ENCODE peak calls at places on chromosomes 4 and X, in six cellular contexts. One of them, this sample, is unnamed.

GRCh38 chrX:10022580-10023245 is 55.6 kb downstream of the CLDN34 start:
- DNase-seq in activated CD4-positive, CD25-positive, alpha-beta regulatory T cell treated with anti-CD3 and anti-CD28 coated beads, Interleukin-2, amount 50 U/mL, for 72 hours: no peak
- DNase-seq in CD4-positive, alpha-beta memory T cell: no peak
- DNase-seq in heart right ventricle: peak
- DNase-seq in choroid plexus epithelial cell: peak
- DNase-seq in thoracic aorta: no peak
- DNase-seq in this sample: peak

GRCh38 chr4:142181021-142181420 is 544.6 kb downstream of the IL15 start:
- DNase-seq in activated CD4-positive, CD25-positive, alpha-beta regulatory T cell treated with anti-CD3 and anti-CD28 coated beads, Interleukin-2, amount 50 U/mL, for 72 hours: no peak
- DNase-seq in CD4-positive, alpha-beta memory T cell: no peak
- DNase-seq in heart right ventricle: no peak
- DNase-seq in choroid plexus epithelial cell: no peak
- DNase-seq in thoracic aorta: no peak
- DNase-seq in this sample: no peak

GRCh38 chr4:107893171-107894137 is 37.9 kb upstream of the CYP2U1 start:
- DNase-seq in activated CD4-positive, CD25-positive, alpha-beta regulatory T cell treated with anti-CD3 and anti-CD28 coated beads, Interleukin-2, amount 50 U/mL, for 72 hours: no peak
- DNase-seq in CD4-positive, alpha-beta memory T cell: no peak
- DNase-seq in heart right ventricle: no peak
- DNase-seq in choroid plexus epithelial cell: peak
- DNase-seq in thoracic aorta: no peak
- DNase-seq in this sample: no peak

GRCh38 chr4:101695176-101695575 is 95.4 kb upstream of the BANK1 start:
- DNase-seq in activated CD4-positive, CD25-positive, alpha-beta regulatory T cell treated with anti-CD3 and anti-CD28 coated beads, Interleukin-2, amount 50 U/mL, for 72 hours: no peak
- DNase-seq in CD4-positive, alpha-beta memory T cell: no peak
- DNase-seq in heart right ventricle: no peak
- DNase-seq in choroid plexus epithelial cell: no peak
- DNase-seq in thoracic aorta: no peak
- DNase-seq in this sample: no peak

GRCh38 chr4:79653871-79654270 is 245.8 kb upstream of the GK2 start:
- DNase-seq in activated CD4-positive, CD25-positive, alpha-beta regulatory T cell treated with anti-CD3 and anti-CD28 coated beads, Interleukin-2, amount 50 U/mL, for 72 hours: no peak
- DNase-seq in CD4-positive, alpha-beta memory T cell: no peak
- DNase-seq in heart right ventricle: no peak
- DNase-seq in choroid plexus epithelial cell: peak
- DNase-seq in thoracic aorta: no peak
- DNase-seq in this sample: no peak

GRCh38 chr4:148170408-148171385 is 271.5 kb downstream of the NR3C2 start:
- DNase-seq in activated CD4-positive, CD25-positive, alpha-beta regulatory T cell treated with anti-CD3 and anti-CD28 coated beads, Interleukin-2, amount 50 U/mL, for 72 hours: no peak
- DNase-seq in CD4-positive, alpha-beta memory T cell: no peak
- DNase-seq in heart right ventricle: no peak
- DNase-seq in choroid plexus epithelial cell: no peak
- DNase-seq in thoracic aorta: no peak
- DNase-seq in this sample: no peak

GRCh38 chr4:7767966-7768365 is 171.7 kb downstream of the AFAP1 start:
- DNase-seq in activated CD4-positive, CD25-positive, alpha-beta regulatory T cell treated with anti-CD3 and anti-CD28 coated beads, Interleukin-2, amount 50 U/mL, for 72 hours: no peak
- DNase-seq in CD4-positive, alpha-beta memory T cell: no peak
- DNase-seq in heart right ventricle: no peak
- DNase-seq in choroid plexus epithelial cell: no peak
- DNase-seq in thoracic aorta: no peak
- DNase-seq in this sample: no peak

GRCh38 chr4:122796801-122797404 is 29.7 kb upstream of the FGF2 start:
- DNase-seq in activated CD4-positive, CD25-positive, alpha-beta regulatory T cell treated with anti-CD3 and anti-CD28 coated beads, Interleukin-2, amount 50 U/mL, for 72 hours: no peak
- DNase-seq in CD4-positive, alpha-beta memory T cell: no peak
- DNase-seq in heart right ventricle: no peak
- DNase-seq in choroid plexus epithelial cell: no peak
- DNase-seq in thoracic aorta: no peak
- DNase-seq in this sample: no peak

GRCh38 chrX:143781103-143781502 is 60.6 kb upstream of the SPANXN2 start:
- DNase-seq in activated CD4-positive, CD25-positive, alpha-beta regulatory T cell treated with anti-CD3 and anti-CD28 coated beads, Interleukin-2, amount 50 U/mL, for 72 hours: no peak
- DNase-seq in CD4-positive, alpha-beta memory T cell: no peak
- DNase-seq in heart right ventricle: no peak
- DNase-seq in choroid plexus epithelial cell: peak
- DNase-seq in thoracic aorta: no peak
- DNase-seq in this sample: no peak

GRCh38 chr4:110787781-110788180 is 164.9 kb upstream of the PITX2 start:
- DNase-seq in activated CD4-positive, CD25-positive, alpha-beta regulatory T cell treated with anti-CD3 and anti-CD28 coated beads, Interleukin-2, amount 50 U/mL, for 72 hours: no peak
- DNase-seq in CD4-positive, alpha-beta memory T cell: no peak
- DNase-seq in heart right ventricle: no peak
- DNase-seq in choroid plexus epithelial cell: no peak
- DNase-seq in thoracic aorta: no peak
- DNase-seq in this sample: no peak

GRCh38 chr4:27003602-27004238 is 143.1 kb downstream of the STIM2 start:
- DNase-seq in activated CD4-positive, CD25-positive, alpha-beta regulatory T cell treated with anti-CD3 and anti-CD28 coated beads, Interleukin-2, amount 50 U/mL, for 72 hours: no peak
- DNase-seq in CD4-positive, alpha-beta memory T cell: peak
- DNase-seq in heart right ventricle: no peak
- DNase-seq in choroid plexus epithelial cell: peak
- DNase-seq in thoracic aorta: no peak
- DNase-seq in this sample: no peak

GRCh38 chrX:15749642-15750610 is 11.9 kb downstream of the CA5B start:
- DNase-seq in activated CD4-positive, CD25-positive, alpha-beta regulatory T cell treated with anti-CD3 and anti-CD28 coated beads, Interleukin-2, amount 50 U/mL, for 72 hours: no peak
- DNase-seq in CD4-positive, alpha-beta memory T cell: peak
- DNase-seq in heart right ventricle: no peak
- DNase-seq in choroid plexus epithelial cell: no peak
- DNase-seq in thoracic aorta: no peak
- DNase-seq in this sample: no peak

GRCh38 chr4:26058537-26058936 is 144.5 kb downstream of the SMIM20 start:
- DNase-seq in activated CD4-positive, CD25-positive, alpha-beta regulatory T cell treated with anti-CD3 and anti-CD28 coated beads, Interleukin-2, amount 50 U/mL, for 72 hours: no peak
- DNase-seq in CD4-positive, alpha-beta memory T cell: no peak
- DNase-seq in heart right ventricle: no peak
- DNase-seq in choroid plexus epithelial cell: no peak
- DNase-seq in thoracic aorta: no peak
- DNase-seq in this sample: peak

GRCh38 chr4:163161536-163162205 is 5.0 kb downstream of the NAF1 start:
- DNase-seq in activated CD4-positive, CD25-positive, alpha-beta regulatory T cell treated with anti-CD3 and anti-CD28 coated beads, Interleukin-2, amount 50 U/mL, for 72 hours: no peak
- DNase-seq in CD4-positive, alpha-beta memory T cell: no peak
- DNase-seq in heart right ventricle: no peak
- DNase-seq in choroid plexus epithelial cell: peak
- DNase-seq in thoracic aorta: no peak
- DNase-seq in this sample: no peak

GRCh38 chr4:42501624-42502401 is 104.5 kb downstream of the SHISA3 start:
- DNase-seq in activated CD4-positive, CD25-positive, alpha-beta regulatory T cell treated with anti-CD3 and anti-CD28 coated beads, Interleukin-2, amount 50 U/mL, for 72 hours: no peak
- DNase-seq in CD4-positive, alpha-beta memory T cell: no peak
- DNase-seq in heart right ventricle: no peak
- DNase-seq in choroid plexus epithelial cell: peak
- DNase-seq in thoracic aorta: no peak
- DNase-seq in this sample: no peak

GRCh38 chrX:103002576-103002975 is 61.4 kb downstream of the BEX1 start:
- DNase-seq in activated CD4-positive, CD25-positive, alpha-beta regulatory T cell treated with anti-CD3 and anti-CD28 coated beads, Interleukin-2, amount 50 U/mL, for 72 hours: no peak
- DNase-seq in CD4-positive, alpha-beta memory T cell: no peak
- DNase-seq in heart right ventricle: no peak
- DNase-seq in choroid plexus epithelial cell: peak
- DNase-seq in thoracic aorta: no peak
- DNase-seq in this sample: no peak

GRCh38 chr4:142129931-142130330 is 493.5 kb downstream of the IL15 start:
- DNase-seq in activated CD4-positive, CD25-positive, alpha-beta regulatory T cell treated with anti-CD3 and anti-CD28 coated beads, Interleukin-2, amount 50 U/mL, for 72 hours: no peak
- DNase-seq in CD4-positive, alpha-beta memory T cell: no peak
- DNase-seq in heart right ventricle: no peak
- DNase-seq in choroid plexus epithelial cell: no peak
- DNase-seq in thoracic aorta: no peak
- DNase-seq in this sample: no peak

This sample was measured in left ventricle myocardium superior.